ENCODE peak calls at places on chromosomes 11 and 22, in six cellular contexts. A is neuronal stem cell, V is trophoblast cell, N is IMR-90, S is mesenchymal stem cell, Z is H1. H is an unnamed sample.

GRCh38 chr11:33658195-33658900 is 42.3 kb downstream of the C11orf91 start:
- DNase-seq in A (no peak), V (no peak), N (no peak), S (no peak), Z (no peak), H (peak; percentile 63)

GRCh38 chr11:269146-269890 is 8.9 kb upstream of the NLRP6 start:
- DNase-seq in A (no peak), V (peak; percentile 58), N (no peak), S (no peak), Z (no peak), H (peak; percentile 10)

GRCh38 chr11:86390499-86390898 is 15.8 kb downstream of the CCDC81 start:
- DNase-seq in A (no peak), V (no peak), N (no peak), S (no peak), Z (no peak), H (no peak)

GRCh38 chr11:72234920-72235319 is 9.1 kb downstream of the PHOX2A start:
- DNase-seq in A (no peak), V (no peak), N (no peak), S (no peak), Z (no peak), H (peak; percentile 21)

GRCh38 chr11:44030276-44030932 is 17.4 kb upstream of the ACCSL start:
- DNase-seq in A (peak; percentile 15), V (no peak), N (peak; percentile 68), S (peak; percentile 95), Z (peak; percentile 45), H (peak; percentile 67)

GRCh38 chr11:69896250-69896649 is 77.0 kb upstream of the FGF3 start:
- DNase-seq in A (no peak), V (no peak), N (peak; percentile 68), S (peak; percentile 37), Z (no peak), H (no peak)

GRCh38 chr11:103779054-103779453 is 257.4 kb upstream of the DDI1 start:
- DNase-seq in A (no peak), V (no peak), N (no peak), S (no peak), Z (no peak), H (no peak)

GRCh38 chr22:38298312-38299000 is 18.8 kb downstream of the CSNK1E start:
- DNase-seq in A (no peak), V (peak; percentile 99), N (peak; percentile 88), S (peak; percentile 62), Z (no peak), H (peak; percentile 74)

GRCh38 chr11:117606211-117606610 is 190.8 kb downstream of the DSCAML1 start:
- DNase-seq in A (no peak), V (no peak), N (no peak), S (no peak), Z (no peak), H (no peak)

GRCh38 chr22:38964989-38965388 is 7.6 kb downstream of the APOBEC3A start:
- DNase-seq in A (no peak), V (no peak), N (no peak), S (no peak), Z (no peak), H (no peak)

GRCh38 chr11:121540627-121541026 is 87.9 kb upstream of the SORL1-AS1 start:
- DNase-seq in A (no peak), V (no peak), N (no peak), S (peak; percentile 1), Z (no peak), H (no peak)

GRCh38 chr11:58647141-58647699 is 24.8 kb downstream of the CNTF start:
- DNase-seq in A (no peak), V (no peak), N (no peak), S (no peak), Z (no peak), H (no peak)

GRCh38 chr11:65277878-65278277 is 16.1 kb downstream of the POLA2 start:
- DNase-seq in A (no peak), V (no peak), N (no peak), S (no peak), Z (no peak), H (no peak)

GRCh38 chr22:49768511-49768910 is 59.2 kb downstream of the BRD1 start:
- DNase-seq in A (no peak), V (no peak), N (no peak), S (no peak), Z (no peak), H (no peak)

GRCh38 chr22:44129614-44129976 is 51.1 kb upstream of the PARVG start:
- DNase-seq in A (no peak), V (no peak), N (peak; percentile 56), S (peak; percentile 12), Z (no peak), H (no peak)

GRCh38 chr11:119361056-119361787 is 14.7 kb upstream of the MFRP start:
- DNase-seq in A (peak; percentile 62), V (peak; percentile 97), N (peak; percentile 87), S (peak; percentile 87), Z (no peak), H (peak; percentile 82)

GRCh38 chr11:62179995-62180394 is 10.0 kb upstream of the SCGB1D1 start:
- DNase-seq in A (no peak), V (no peak), N (no peak), S (no peak), Z (no peak), H (no peak)

GRCh38 chr11:2768471-2769408 is 68.9 kb upstream of the KCNQ1OT1 start:
- DNase-seq in A (no peak), V (no peak), N (peak; percentile 93), S (peak; percentile 89), Z (peak; percentile 30), H (no peak)

DNA sequence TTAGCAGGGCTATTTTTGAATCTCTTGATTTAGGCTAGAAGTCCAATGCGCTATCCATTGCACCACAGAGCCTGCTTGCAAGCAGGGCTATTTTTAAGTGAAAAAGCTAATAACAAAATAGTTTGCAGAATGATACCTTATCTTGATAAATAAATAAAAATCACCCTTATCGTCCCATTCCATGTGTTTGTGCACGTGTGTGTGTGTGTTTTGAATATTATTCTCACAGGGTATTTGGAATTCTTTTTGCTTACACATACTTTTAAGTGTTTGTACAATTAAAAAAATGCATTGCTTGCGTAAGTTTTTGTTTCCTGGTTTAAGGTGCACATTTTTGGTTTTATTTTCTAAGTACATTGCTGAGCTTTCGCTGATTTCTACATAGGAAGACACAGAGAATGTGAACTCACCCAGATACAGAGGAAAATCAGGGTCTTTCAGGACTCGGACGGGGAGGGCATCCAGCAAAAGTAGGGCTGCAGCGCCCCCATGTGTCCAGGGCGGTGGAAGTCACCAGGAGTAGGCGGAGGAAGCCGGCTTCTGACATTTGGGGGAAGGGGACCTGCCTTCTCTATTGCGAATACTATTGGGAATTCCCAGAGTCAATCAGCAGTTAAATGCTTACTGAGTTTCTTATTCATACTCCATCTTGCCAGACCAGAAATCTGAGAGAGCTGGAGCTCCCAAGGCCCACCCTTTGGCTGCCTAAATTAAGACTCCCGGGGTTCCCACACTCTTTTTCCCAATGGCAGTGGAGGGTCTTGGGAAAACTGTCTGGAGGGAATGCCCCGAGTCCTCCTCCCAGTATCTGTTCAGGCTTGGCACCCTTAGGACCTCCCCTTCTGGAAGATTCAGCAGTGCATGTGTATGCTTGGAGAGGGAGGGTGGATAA is 27.2 kb downstream of the SLC1A2 start:
- DNase-seq in A (peak; percentile 80), V (peak; percentile 73), N (peak; percentile 84), S (peak; percentile 82), Z (peak; percentile 98), H (peak; percentile 87)
- H3K27ac ChIP-seq in A (peak overlapping the region; percentile 22), V (no peak overlapping the region), N (peak overlapping the region; percentile 81), S (no peak overlapping the region), Z (no peak overlapping the region), H (no peak overlapping the region)

DNA sequence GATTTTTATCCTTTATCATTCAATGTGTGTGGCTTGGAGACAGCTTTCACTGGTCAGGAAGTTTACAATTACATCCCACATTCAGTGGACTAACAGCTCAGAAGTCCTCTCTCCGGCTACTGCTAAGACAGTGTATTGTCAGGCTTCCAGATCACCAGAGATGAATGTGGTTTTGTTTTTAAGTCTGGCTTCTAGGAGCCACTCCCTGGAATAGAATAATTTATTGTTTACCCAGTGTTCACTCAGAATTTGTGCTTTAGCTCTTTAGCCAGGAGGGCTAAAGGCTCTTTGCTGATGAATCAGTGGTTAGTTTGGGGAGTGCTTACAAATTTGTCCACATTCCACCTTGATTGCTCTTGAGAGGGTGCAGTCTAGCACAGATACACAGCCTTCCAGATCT is 26.5 kb downstream of the TRIM77 start:
- DNase-seq in A (no peak), V (no peak), N (no peak), S (no peak), Z (no peak), H (no peak)
- H3K14ac ChIP-seq in A (no peak overlapping the region), V (no peak overlapping the region), N (no peak overlapping the region), S (no peak overlapping the region), Z (no peak overlapping the region), H (no peak overlapping the region)

GRCh38 chr11:27362749-27363575 is at the start of gene CCDC34:
- DNase-seq in A (peak; percentile 93), V (peak; percentile 89), N (peak; percentile 90), S (peak; percentile 93), Z (peak; percentile 91), H (peak; percentile 96)
- H2BK5ac ChIP-seq in A (no peak within 1 kb of the TSS), V (peak within 1 kb of the TSS; percentile 28), N (peak within 1 kb of the TSS; percentile 82), S (no peak within 1 kb of the TSS), Z (peak within 1 kb of the TSS; percentile 93), H (no peak within 1 kb of the TSS)

GRCh38 chr11:12253843-12254281 is 123.5 kb upstream of the PARVA start:
- DNase-seq in A (no peak), V (no peak), N (no peak), S (no peak), Z (no peak), H (no peak)
- H3K27ac ChIP-seq in A (no peak overlapping the region), V (no peak overlapping the region), N (no peak overlapping the region), S (no peak overlapping the region), Z (no peak overlapping the region), H (no peak overlapping the region)

GRCh38 chr22:34567367-34567766 is 498.6 kb upstream of the ISX start:
- DNase-seq in A (no peak), V (no peak), N (no peak), S (no peak), Z (no peak), H (no peak)
- H3K14ac ChIP-seq in A (no peak overlapping the region), V (no peak overlapping the region), N (no peak overlapping the region), S (no peak overlapping the region), Z (no peak overlapping the region), H (no peak overlapping the region)

DNA sequence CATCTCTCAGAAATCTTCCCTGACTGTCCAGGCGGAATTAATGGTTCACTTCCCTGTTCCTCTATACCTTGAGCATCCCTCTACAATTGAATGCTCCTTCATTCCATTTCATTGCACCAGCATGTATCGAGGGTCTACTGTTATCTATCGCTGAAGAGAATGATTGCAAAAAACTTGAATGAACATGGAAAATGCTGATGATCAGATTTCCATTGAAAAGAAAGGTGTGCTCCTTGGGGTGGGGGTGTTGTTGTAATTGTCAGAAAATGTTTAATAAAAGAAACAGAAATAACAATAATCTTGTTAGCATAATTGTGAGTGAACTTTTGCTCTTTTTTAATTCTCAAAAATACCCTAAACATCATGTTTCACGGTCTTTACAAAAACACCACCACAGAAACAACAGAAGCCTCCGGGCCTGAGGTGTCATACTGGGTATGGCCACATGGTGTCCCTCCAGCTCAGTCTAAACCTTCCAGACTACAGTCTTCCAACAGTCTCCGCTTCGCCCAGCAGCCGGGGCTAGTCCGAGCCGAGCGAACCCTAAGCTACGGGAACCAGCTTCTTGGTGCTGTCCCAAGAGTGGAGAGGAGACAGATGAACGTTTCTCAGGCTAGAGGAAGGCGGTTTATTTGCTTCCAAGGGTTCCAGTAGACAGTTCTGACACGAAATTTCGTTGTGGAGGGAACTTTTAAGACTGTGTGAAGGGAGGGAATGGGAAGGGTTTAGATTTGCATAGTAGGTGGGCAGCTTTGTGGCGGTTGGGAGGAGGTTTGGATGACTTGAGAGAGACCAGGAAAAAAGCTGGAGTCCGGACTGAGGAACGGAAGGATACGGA is 75.8 kb upstream of the ZBED5 start:
- DNase-seq in A (peak; percentile 88), V (peak; percentile 92), N (peak; percentile 92), S (peak; percentile 95), Z (peak; percentile 96), H (peak; percentile 92)
- H2BK5ac ChIP-seq in A (no peak overlapping the region), V (no peak overlapping the region), N (peak overlapping the region; percentile 58), S (no peak overlapping the region), Z (peak overlapping the region; percentile 66), H (no peak overlapping the region)

GRCh38 chr11:129968611-129969419 is 33.8 kb downstream of the PRDM10 start:
- DNase-seq in A (no peak), V (no peak), N (no peak), S (no peak), Z (no peak), H (no peak)
- H3K27ac ChIP-seq in A (no peak overlapping the region), V (no peak overlapping the region), N (no peak overlapping the region), S (no peak overlapping the region), Z (no peak overlapping the region), H (no peak overlapping the region)